ENCODE peak calls at places on chromosome 1, in six cellular contexts. S is endothelial cell of umbilical vein, G is IMR-90, C is sigmoid colon, U is transverse colon, L is uterus. Q is an unnamed sample.

GRCh38 chr1:111507411-111508201 is 4.2 kb upstream of the ADORA3 start:
- DNase-seq in S (peak; percentile 64), G (peak; percentile 55), C (peak; percentile 89), U (peak; percentile 84), L (peak; percentile 71), Q (peak; percentile 94)

GRCh38 chr1:157115851-157116734 is 16.5 kb upstream of the ETV3L start:
- DNase-seq in S (no peak), G (no peak), C (peak; percentile 29), U (no peak), L (no peak), Q (peak; percentile 48)

GRCh38 chr1:164667010-164667409 is 108.0 kb downstream of the PBX1 start:
- DNase-seq in S (no peak), G (no peak), C (no peak), U (no peak), L (no peak), Q (no peak)

GRCh38 chr1:39261712-39262221 is 57.3 kb downstream of the MACF1 start:
- DNase-seq in S (no peak), G (peak; percentile 80), C (no peak), U (no peak), L (no peak), Q (no peak)

GRCh38 chr1:27301582-27302199 is 20.3 kb upstream of the TMEM222 start:
- DNase-seq in S (no peak), G (no peak), C (peak; percentile 57), U (no peak), L (no peak), Q (no peak)

GRCh38 chr1:71083271-71083670 is 2.4 kb upstream of the ZRANB2 start:
- DNase-seq in S (no peak), G (no peak), C (no peak), U (no peak), L (no peak), Q (no peak)

GRCh38 chr1:236904874-236905741 is 99.1 kb downstream of the MT1HL1 start:
- DNase-seq in S (peak; percentile 7), G (peak; percentile 94), C (no peak), U (no peak), L (no peak), Q (no peak)

GRCh38 chr1:241356519-241357365 is at the start of gene RGS7:
- DNase-seq in S (peak; percentile 60), G (peak; percentile 41), C (peak; percentile 67), U (peak; percentile 20), L (no peak), Q (no peak)

GRCh38 chr1:222732216-222733159 is 4.5 kb upstream of the FAM177B start:
- DNase-seq in S (no peak), G (no peak), C (no peak), U (no peak), L (no peak), Q (no peak)

GRCh38 chr1:203036537-203036936 is 10.2 kb downstream of the PPFIA4 start:
- DNase-seq in S (no peak), G (no peak), C (no peak), U (no peak), L (no peak), Q (no peak)

GRCh38 chr1:222047370-222047769 is 305.5 kb upstream of the DUSP10 start:
- DNase-seq in S (no peak), G (no peak), C (no peak), U (no peak), L (no peak), Q (no peak)

GRCh38 chr1:242017580-242018233 is 18.8 kb upstream of the MAP1LC3C start:
- DNase-seq in S (peak; percentile 56), G (peak; percentile 21), C (peak; percentile 71), U (peak; percentile 39), L (peak; percentile 24), Q (peak; percentile 89)

GRCh38 chr1:98692482-98692881 is 31.0 kb downstream of the SNX7 start:
- DNase-seq in S (no peak), G (no peak), C (no peak), U (no peak), L (no peak), Q (no peak)

GRCh38 chr1:248821641-248822040 is 4.1 kb downstream of the SH3BP5L start:
- DNase-seq in S (no peak), G (no peak), C (no peak), U (no peak), L (no peak), Q (peak; percentile 10)

GRCh38 chr1:100624886-100625430 is 87.0 kb downstream of the GPR88 start:
- DNase-seq in S (no peak), G (peak; percentile 31), C (no peak), U (no peak), L (no peak), Q (no peak)

GRCh38 chr1:19439464-19440171 is 45.7 kb downstream of the CAPZB start:
- DNase-seq in S (peak; percentile 33), G (no peak), C (peak; percentile 87), U (no peak), L (no peak), Q (no peak)
- TF ChIP-seq CTCF in S (no peak), G (peak; percentile 6), C (peak; percentile 36), U (no peak), L (no peak), Q (no peak)

GRCh38 chr1:230713915-230714764 is at the start of gene AGT:
- DNase-seq in S (no peak), G (peak; percentile 92), C (peak; percentile 89), U (peak; percentile 48), L (peak; percentile 38), Q (peak; percentile 42)
- TF ChIP-seq POLR2A in S (no peak), G (no peak), C (no peak), U (no peak), L (no peak), Q (no peak)

GRCh38 chr1:209029737-209030136 is 553.8 kb upstream of the CAMK1G start:
- DNase-seq in S (peak; percentile 17), G (no peak), C (no peak), U (no peak), L (no peak), Q (no peak)
- TF ChIP-seq CTCF in S (no peak), G (no peak), C (no peak), U (no peak), L (no peak), Q (no peak)

GRCh38 chr1:50977575-50978143 is 7.6 kb downstream of the CDKN2C start:
- DNase-seq in S (peak; percentile 44), G (peak; percentile 52), C (peak; percentile 79), U (peak; percentile 58), L (peak; percentile 51), Q (no peak)

GRCh38 chr1:50978852-50979781 is 9.1 kb downstream of the CDKN2C start:
- DNase-seq in S (no peak), G (no peak), C (no peak), U (peak; percentile 28), L (no peak), Q (no peak)

GRCh38 chr1:50976890-50977574 is 7.0 kb downstream of the CDKN2C start:
- DNase-seq in S (peak; percentile 55), G (peak; percentile 39), C (no peak), U (no peak), L (no peak), Q (no peak)

GRCh38 chr1:50979964-50980363 is 9.9 kb downstream of the CDKN2C start:
- DNase-seq in S (no peak), G (no peak), C (no peak), U (no peak), L (no peak), Q (no peak)

DNA sequence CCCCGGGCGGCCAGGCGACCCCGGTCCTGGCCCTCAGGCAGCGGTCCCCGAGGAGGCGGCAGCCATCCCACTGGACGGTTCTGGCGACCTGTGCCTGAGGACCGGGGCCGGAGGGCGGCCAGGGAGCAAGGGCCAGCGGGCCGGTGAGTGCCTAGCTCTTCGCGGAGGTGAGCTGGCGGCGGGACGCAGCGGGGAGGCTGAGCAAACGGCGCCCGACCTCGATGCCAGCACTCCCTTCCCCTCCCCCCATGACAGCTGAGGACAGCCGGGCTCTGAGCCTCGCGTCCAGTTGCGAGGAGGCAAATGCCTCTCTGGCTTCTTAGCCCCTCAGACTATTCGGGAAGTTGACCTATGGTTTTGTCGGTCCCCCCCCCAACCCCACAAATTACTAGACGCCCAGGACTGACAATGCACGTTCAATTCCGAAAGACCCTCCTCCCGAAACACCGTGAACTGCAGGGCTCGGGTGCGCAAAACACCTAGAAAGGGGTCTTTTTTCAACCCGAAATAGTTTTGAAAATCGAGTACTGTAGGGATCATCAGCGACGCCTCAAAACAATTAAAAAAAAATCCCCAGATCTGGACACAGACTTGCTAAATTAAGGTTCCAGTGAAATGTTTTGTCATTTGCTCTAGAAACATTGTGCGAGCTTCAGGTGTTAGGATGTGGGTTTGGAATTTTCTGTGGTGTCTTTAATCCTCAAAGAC is 8.3 kb downstream of the CDKN2C start:
- DNase-seq in S (peak; percentile 50), G (peak; percentile 49), C (peak; percentile 83), U (peak; percentile 70), L (peak; percentile 53), Q (peak; percentile 92)
- TF ChIP-seq POLR2A in S (no peak), G (no peak), C (no peak), U (peak; percentile 43), L (no peak), Q (no peak)

DNA sequence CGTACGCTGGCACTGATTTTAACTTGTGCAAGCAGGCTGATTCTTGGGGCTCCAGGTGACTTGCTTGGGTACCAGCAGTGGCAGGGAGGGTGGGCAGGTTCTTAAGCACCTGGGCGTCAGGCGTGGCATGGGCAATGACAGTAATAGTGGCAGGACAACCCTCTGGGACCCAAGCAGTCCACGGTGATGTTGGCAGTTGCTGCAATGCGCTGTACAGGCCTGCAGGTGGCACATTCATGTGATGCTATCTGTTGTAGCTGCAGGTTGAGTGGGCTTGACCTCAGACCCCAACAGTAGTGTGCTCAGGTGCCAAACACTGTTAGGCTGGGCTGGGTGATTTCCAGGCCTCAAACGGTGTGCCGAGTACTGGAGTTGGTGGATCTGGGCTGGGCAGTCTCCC is 10.2 kb upstream of the OR10J4 start:
- DNase-seq in S (no peak), G (no peak), C (no peak), U (no peak), L (no peak), Q (no peak)
- TF ChIP-seq CTCF in S (no peak), G (peak; percentile 4), C (no peak), U (no peak), L (no peak), Q (no peak)

DNA sequence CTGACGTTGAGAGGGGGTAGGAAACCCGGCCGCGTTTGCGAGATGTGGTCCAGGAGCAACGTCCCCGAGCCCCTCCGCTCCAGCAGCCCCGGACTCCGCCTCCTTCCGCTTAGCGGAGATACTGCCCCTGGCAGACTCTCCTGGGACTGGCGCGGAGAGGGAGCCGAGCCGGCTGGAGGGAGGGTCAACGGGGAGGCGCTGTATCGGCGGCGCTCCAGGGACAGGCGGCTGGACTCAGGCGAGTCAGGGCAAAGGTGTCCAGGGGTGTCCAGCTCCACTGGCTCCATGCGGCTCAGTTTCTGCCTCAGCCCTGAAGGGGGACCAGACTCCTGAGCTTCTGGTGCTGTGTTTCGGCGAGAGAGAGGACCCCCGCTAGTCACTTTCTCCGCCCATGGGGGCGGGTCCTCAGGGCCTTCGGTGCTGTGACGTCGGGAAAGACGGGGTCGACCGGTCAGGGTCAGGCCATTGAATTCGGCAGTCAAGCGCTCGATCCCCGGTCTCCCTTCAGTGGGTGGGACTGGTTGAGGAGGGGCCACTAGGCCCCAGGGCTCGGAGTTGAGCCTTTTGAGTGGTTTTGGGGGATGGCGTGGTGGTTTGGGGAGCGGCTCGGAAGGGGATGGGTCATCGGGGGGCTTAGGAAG is 2.8 kb upstream of the LIX1L start:
- DNase-seq in S (peak; percentile 72), G (peak; percentile 51), C (peak; percentile 93), U (peak; percentile 77), L (peak; percentile 84), Q (peak; percentile 95)
- TF ChIP-seq POLR2A in S (no peak), G (peak; percentile 37), C (peak; percentile 82), U (peak; percentile 59), L (peak; percentile 69), Q (no peak)

Q was measured in lower leg skin.